ENCODE peak calls at places on chromosome 7, in nine cellular contexts. One of them, this sample, is unnamed.

GRCh38 chr7:96182424-96183158 is 139.3 kb downstream of the SLC25A13 start:
- DNase-seq in fibroblast of lung: no peak
- DNase-seq in epithelial cell of esophagus: no peak
- DNase-seq in endothelial cell: no peak
- DNase-seq in GM10248: peak
- DNase-seq in cardiac fibroblast: no peak
- DNase-seq in B cell: no peak
- DNase-seq in foreskin keratinocyte: no peak
- DNase-seq in astrocyte of the cerebellum: no peak
- DNase-seq in this sample: no peak

GRCh38 chr7:123522061-123522460 is 12.3 kb downstream of the IQUB start:
- DNase-seq in astrocyte of the cerebellum: no peak
- DNase-seq in foreskin keratinocyte: no peak
- DNase-seq in fibroblast of lung: no peak
- DNase-seq in B cell: no peak
- DNase-seq in endothelial cell: no peak
- DNase-seq in cardiac fibroblast: no peak
- DNase-seq in GM10248: no peak
- DNase-seq in epithelial cell of esophagus: no peak
- DNase-seq in this sample: no peak

GRCh38 chr7:156666368-156667109 is 26.0 kb downstream of the RNF32 start:
- DNase-seq in B cell: no peak
- DNase-seq in cardiac fibroblast: no peak
- DNase-seq in fibroblast of lung: peak
- DNase-seq in endothelial cell: no peak
- DNase-seq in GM10248: no peak
- DNase-seq in epithelial cell of esophagus: no peak
- DNase-seq in foreskin keratinocyte: no peak
- DNase-seq in astrocyte of the cerebellum: no peak
- DNase-seq in this sample: no peak

GRCh38 chr7:31318308-31318707 is 22.2 kb downstream of the NEUROD6 start:
- DNase-seq in fibroblast of lung: no peak
- DNase-seq in endothelial cell: no peak
- DNase-seq in foreskin keratinocyte: no peak
- DNase-seq in epithelial cell of esophagus: no peak
- DNase-seq in astrocyte of the cerebellum: no peak
- DNase-seq in cardiac fibroblast: no peak
- DNase-seq in GM10248: no peak
- DNase-seq in B cell: no peak
- DNase-seq in this sample: no peak

GRCh38 chr7:123190109-123190831 is 9.5 kb downstream of the SLC13A1 start:
- DNase-seq in endothelial cell: no peak
- DNase-seq in fibroblast of lung: no peak
- DNase-seq in GM10248: peak
- DNase-seq in cardiac fibroblast: no peak
- DNase-seq in astrocyte of the cerebellum: no peak
- DNase-seq in B cell: no peak
- DNase-seq in foreskin keratinocyte: no peak
- DNase-seq in epithelial cell of esophagus: no peak
- DNase-seq in this sample: no peak

GRCh38 chr7:34675749-34676374 is 17.8 kb downstream of the NPSR1 start:
- DNase-seq in cardiac fibroblast: peak
- DNase-seq in astrocyte of the cerebellum: no peak
- DNase-seq in endothelial cell: peak
- DNase-seq in fibroblast of lung: peak
- DNase-seq in epithelial cell of esophagus: peak
- DNase-seq in foreskin keratinocyte: no peak
- DNase-seq in B cell: no peak
- DNase-seq in GM10248: peak
- DNase-seq in this sample: no peak

GRCh38 chr7:134602921-134603394 is 43.7 kb upstream of the BPGM start:
- DNase-seq in cardiac fibroblast: peak
- DNase-seq in fibroblast of lung: peak
- DNase-seq in astrocyte of the cerebellum: no peak
- DNase-seq in GM10248: no peak
- DNase-seq in foreskin keratinocyte: no peak
- DNase-seq in B cell: no peak
- DNase-seq in epithelial cell of esophagus: peak
- DNase-seq in endothelial cell: no peak
- DNase-seq in this sample: no peak

GRCh38 chr7:51224811-51225581 is 91.6 kb downstream of the COBL start:
- DNase-seq in fibroblast of lung: no peak
- DNase-seq in foreskin keratinocyte: peak
- DNase-seq in endothelial cell: peak
- DNase-seq in epithelial cell of esophagus: peak
- DNase-seq in astrocyte of the cerebellum: no peak
- DNase-seq in GM10248: no peak
- DNase-seq in cardiac fibroblast: no peak
- DNase-seq in B cell: no peak
- DNase-seq in this sample: no peak

GRCh38 chr7:88452648-88453047 is 146.0 kb upstream of the STEAP4 start:
- DNase-seq in GM10248: no peak
- DNase-seq in foreskin keratinocyte: no peak
- DNase-seq in cardiac fibroblast: no peak
- DNase-seq in fibroblast of lung: no peak
- DNase-seq in astrocyte of the cerebellum: no peak
- DNase-seq in epithelial cell of esophagus: no peak
- DNase-seq in endothelial cell: no peak
- DNase-seq in B cell: no peak
- DNase-seq in this sample: no peak

GRCh38 chr7:124679826-124680225 is 85.8 kb downstream of the GPR37 start:
- DNase-seq in fibroblast of lung: no peak
- DNase-seq in B cell: no peak
- DNase-seq in cardiac fibroblast: no peak
- DNase-seq in GM10248: no peak
- DNase-seq in epithelial cell of esophagus: no peak
- DNase-seq in endothelial cell: no peak
- DNase-seq in astrocyte of the cerebellum: no peak
- DNase-seq in foreskin keratinocyte: no peak
- DNase-seq in this sample: no peak

GRCh38 chr7:50791921-50792341 is 9.2 kb upstream of the GRB10 start:
- DNase-seq in B cell: no peak
- DNase-seq in foreskin keratinocyte: peak
- DNase-seq in fibroblast of lung: peak
- DNase-seq in GM10248: no peak
- DNase-seq in astrocyte of the cerebellum: no peak
- DNase-seq in endothelial cell: no peak
- DNase-seq in epithelial cell of esophagus: peak
- DNase-seq in cardiac fibroblast: peak
- DNase-seq in this sample: no peak

GRCh38 chr7:157183832-157184231 is 45.1 kb downstream of the UBE3C start:
- DNase-seq in fibroblast of lung: no peak
- DNase-seq in GM10248: no peak
- DNase-seq in endothelial cell: no peak
- DNase-seq in cardiac fibroblast: no peak
- DNase-seq in B cell: no peak
- DNase-seq in epithelial cell of esophagus: no peak
- DNase-seq in astrocyte of the cerebellum: no peak
- DNase-seq in foreskin keratinocyte: no peak
- DNase-seq in this sample: no peak

GRCh38 chr7:131608112-131608498 is 51.7 kb upstream of the PODXL start:
- DNase-seq in epithelial cell of esophagus: no peak
- DNase-seq in GM10248: no peak
- DNase-seq in foreskin keratinocyte: no peak
- DNase-seq in astrocyte of the cerebellum: no peak
- DNase-seq in B cell: no peak
- DNase-seq in fibroblast of lung: no peak
- DNase-seq in cardiac fibroblast: no peak
- DNase-seq in endothelial cell: no peak
- DNase-seq in this sample: no peak

GRCh38 chr7:78153285-78153684 is 354.7 kb downstream of the PHTF2 start:
- DNase-seq in GM10248: no peak
- DNase-seq in endothelial cell: no peak
- DNase-seq in cardiac fibroblast: no peak
- DNase-seq in B cell: no peak
- DNase-seq in astrocyte of the cerebellum: no peak
- DNase-seq in fibroblast of lung: no peak
- DNase-seq in foreskin keratinocyte: no peak
- DNase-seq in epithelial cell of esophagus: no peak
- DNase-seq in this sample: no peak

GRCh38 chr7:45983720-45984032 is 62.6 kb upstream of the IGFBP3 start:
- DNase-seq in endothelial cell: no peak
- DNase-seq in foreskin keratinocyte: no peak
- DNase-seq in fibroblast of lung: no peak
- DNase-seq in epithelial cell of esophagus: no peak
- DNase-seq in B cell: no peak
- DNase-seq in cardiac fibroblast: no peak
- DNase-seq in astrocyte of the cerebellum: no peak
- DNase-seq in GM10248: peak
- DNase-seq in this sample: no peak

DNA sequence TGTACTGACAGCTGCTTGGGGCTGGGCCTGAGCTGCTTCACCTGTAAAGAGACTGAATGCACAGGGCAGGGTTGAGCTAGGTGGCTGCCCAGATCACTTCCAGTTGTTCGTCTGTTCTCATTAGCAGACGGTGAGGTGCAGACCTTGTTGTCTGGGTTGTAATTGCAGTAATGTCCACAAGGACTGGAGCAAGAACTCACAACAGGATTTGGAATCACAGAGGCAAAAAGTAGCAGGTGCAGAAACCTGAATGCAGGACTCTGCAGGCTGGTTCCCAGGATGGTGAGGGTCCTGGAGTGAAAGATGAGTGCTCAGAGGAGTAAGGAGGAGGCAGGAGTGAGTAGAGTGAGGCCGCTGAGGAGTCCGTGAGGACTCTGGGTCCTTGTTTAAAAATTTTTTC is 9.2 kb downstream of the ZSCAN25 start:
- DNase-seq in GM10248: no peak
- DNase-seq in astrocyte of the cerebellum: no peak
- DNase-seq in B cell: no peak
- DNase-seq in cardiac fibroblast: no peak
- DNase-seq in endothelial cell: no peak
- DNase-seq in epithelial cell of esophagus: no peak
- DNase-seq in foreskin keratinocyte: no peak
- DNase-seq in fibroblast of lung: no peak
- DNase-seq in this sample: no peak
- TF ChIP-seq CTCF in GM10248: no peak
- TF ChIP-seq CTCF in astrocyte of the cerebellum: no peak
- TF ChIP-seq CTCF in B cell: no peak
- TF ChIP-seq CTCF in cardiac fibroblast: no peak
- TF ChIP-seq CTCF in endothelial cell: peak
- TF ChIP-seq CTCF in epithelial cell of esophagus: no peak
- TF ChIP-seq CTCF in foreskin keratinocyte: no peak
- TF ChIP-seq CTCF in fibroblast of lung: no peak
- TF ChIP-seq CTCF in this sample: no peak

DNA sequence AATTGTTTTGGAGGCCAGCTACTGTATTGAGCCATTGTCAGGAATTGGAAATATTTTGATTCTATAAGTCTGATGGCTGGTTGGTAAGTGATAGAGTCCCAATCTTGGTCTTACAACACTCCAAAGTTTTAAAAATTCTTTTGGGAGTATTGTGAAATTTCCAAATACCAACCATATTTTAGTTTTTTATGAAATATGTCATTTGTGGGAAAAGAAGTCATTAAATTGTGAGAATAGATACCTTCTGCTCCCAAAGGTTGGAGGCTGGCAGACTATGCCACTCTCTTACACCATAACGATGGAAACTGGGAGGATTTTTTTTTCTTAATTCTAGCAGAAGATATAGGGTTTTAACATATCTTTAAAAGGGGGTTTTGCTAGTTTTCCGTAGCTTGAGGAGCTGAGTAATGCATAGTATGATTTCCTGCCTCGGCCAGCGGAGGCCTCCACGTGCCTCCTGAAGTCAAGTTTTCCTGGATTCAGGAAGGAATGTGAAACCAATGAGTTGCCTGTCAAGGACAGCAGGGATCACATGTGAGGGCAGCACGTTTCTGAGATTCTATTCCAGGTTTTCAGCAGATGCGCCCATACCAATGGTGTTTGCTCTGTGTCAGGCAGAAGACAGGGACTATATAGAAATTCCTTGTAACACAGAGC is 92.2 kb upstream of the LAMB4 start:
- DNase-seq in B cell: no peak
- DNase-seq in cardiac fibroblast: peak
- DNase-seq in astrocyte of the cerebellum: no peak
- DNase-seq in GM10248: no peak
- DNase-seq in epithelial cell of esophagus: peak
- DNase-seq in foreskin keratinocyte: no peak
- DNase-seq in fibroblast of lung: peak
- DNase-seq in endothelial cell: no peak
- DNase-seq in this sample: no peak
- TF ChIP-seq CTCF in B cell: no peak
- TF ChIP-seq CTCF in cardiac fibroblast: no peak
- TF ChIP-seq CTCF in astrocyte of the cerebellum: no peak
- TF ChIP-seq CTCF in GM10248: no peak
- TF ChIP-seq CTCF in epithelial cell of esophagus: no peak
- TF ChIP-seq CTCF in foreskin keratinocyte: no peak
- TF ChIP-seq CTCF in fibroblast of lung: peak
- TF ChIP-seq CTCF in endothelial cell: no peak
- TF ChIP-seq CTCF in this sample: peak

GRCh38 chr7:141709749-141710148 is 1.6 kb downstream of the WEE2 start:
- DNase-seq in astrocyte of the cerebellum: no peak
- DNase-seq in foreskin keratinocyte: no peak
- DNase-seq in cardiac fibroblast: no peak
- DNase-seq in epithelial cell of esophagus: peak
- DNase-seq in fibroblast of lung: no peak
- DNase-seq in endothelial cell: no peak
- DNase-seq in GM10248: no peak
- DNase-seq in B cell: no peak
- DNase-seq in this sample: no peak

GRCh38 chr7:141709318-141709717 is 1.2 kb downstream of the WEE2 start:
- DNase-seq in epithelial cell of esophagus: no peak
- DNase-seq in astrocyte of the cerebellum: no peak
- DNase-seq in fibroblast of lung: no peak
- DNase-seq in endothelial cell: no peak
- DNase-seq in foreskin keratinocyte: no peak
- DNase-seq in GM10248: no peak
- DNase-seq in cardiac fibroblast: no peak
- DNase-seq in B cell: no peak
- DNase-seq in this sample: no peak

GRCh38 chr7:141712603-141713262 is 4.6 kb downstream of the WEE2 start:
- DNase-seq in GM10248: no peak
- DNase-seq in fibroblast of lung: no peak
- DNase-seq in astrocyte of the cerebellum: no peak
- DNase-seq in cardiac fibroblast: no peak
- DNase-seq in epithelial cell of esophagus: no peak
- DNase-seq in B cell: no peak
- DNase-seq in endothelial cell: no peak
- DNase-seq in foreskin keratinocyte: no peak
- DNase-seq in this sample: no peak

GRCh38 chr7:141708053-141708452 is at the start of gene WEE2:
- DNase-seq in foreskin keratinocyte: no peak
- DNase-seq in GM10248: no peak
- DNase-seq in astrocyte of the cerebellum: no peak
- DNase-seq in fibroblast of lung: no peak
- DNase-seq in cardiac fibroblast: no peak
- DNase-seq in endothelial cell: no peak
- DNase-seq in epithelial cell of esophagus: no peak
- DNase-seq in B cell: no peak
- DNase-seq in this sample: no peak

GRCh38 chr7:141710301-141710700 is 2.1 kb downstream of the WEE2 start:
- DNase-seq in foreskin keratinocyte: no peak
- DNase-seq in fibroblast of lung: no peak
- DNase-seq in endothelial cell: no peak
- DNase-seq in astrocyte of the cerebellum: no peak
- DNase-seq in GM10248: no peak
- DNase-seq in B cell: no peak
- DNase-seq in cardiac fibroblast: no peak
- DNase-seq in epithelial cell of esophagus: no peak
- DNase-seq in this sample: no peak
- TF ChIP-seq CTCF in foreskin keratinocyte: peak
- TF ChIP-seq CTCF in fibroblast of lung: no peak
- TF ChIP-seq CTCF in endothelial cell: no peak
- TF ChIP-seq CTCF in astrocyte of the cerebellum: no peak
- TF ChIP-seq CTCF in GM10248: peak
- TF ChIP-seq CTCF in B cell: no peak
- TF ChIP-seq CTCF in cardiac fibroblast: no peak
- TF ChIP-seq CTCF in epithelial cell of esophagus: no peak
- TF ChIP-seq CTCF in this sample: no peak

GRCh38 chr7:54546986-54547314 is 4.8 kb downstream of the VSTM2A start:
- DNase-seq in foreskin keratinocyte: no peak
- DNase-seq in endothelial cell: no peak
- DNase-seq in GM10248: no peak
- DNase-seq in B cell: no peak
- DNase-seq in cardiac fibroblast: no peak
- DNase-seq in astrocyte of the cerebellum: no peak
- DNase-seq in fibroblast of lung: no peak
- DNase-seq in epithelial cell of esophagus: no peak
- DNase-seq in this sample: no peak
- TF ChIP-seq CTCF in foreskin keratinocyte: no peak
- TF ChIP-seq CTCF in endothelial cell: no peak
- TF ChIP-seq CTCF in GM10248: no peak
- TF ChIP-seq CTCF in B cell: no peak
- TF ChIP-seq CTCF in cardiac fibroblast: no peak
- TF ChIP-seq CTCF in astrocyte of the cerebellum: no peak
- TF ChIP-seq CTCF in fibroblast of lung: no peak
- TF ChIP-seq CTCF in epithelial cell of esophagus: no peak
- TF ChIP-seq CTCF in this sample: peak

This sample was measured in chondrocyte.